ENCODE peak calls at places on chromosomes 3 and 15, in seven cellular contexts. G is lower lobe of right lung, H is RWPE1, I is GM20000, W is epithelial cell of esophagus, A is MCF 10A, N is kidney. U is an unnamed sample.

GRCh38 chr15:91075761-91076160 is 24.3 kb upstream of the SV2B start:
- DNase-seq in G (no peak), A (no peak), H (no peak), N (no peak), I (no peak), W (no peak), U (no peak)

GRCh38 chr3:51677358-51677757 is 6.3 kb downstream of the TEX264 start:
- DNase-seq in N (no peak), G (no peak), H (no peak), A (no peak), I (no peak), W (no peak), U (no peak)

GRCh38 chr3:45343947-45344346 is 44.4 kb upstream of the LARS2 start:
- DNase-seq in N (no peak), I (no peak), G (no peak), W (no peak), H (peak), A (peak), U (no peak)

GRCh38 chr15:80669599-80670273 is 25.4 kb upstream of the ABHD17C start:
- DNase-seq in G (no peak), N (no peak), I (no peak), W (peak), H (no peak), A (no peak), U (no peak)

GRCh38 chr15:66707310-66708160 is 5.5 kb downstream of the SMAD6 start:
- DNase-seq in I (no peak), W (peak), A (no peak), G (no peak), H (no peak), N (no peak), U (no peak)

GRCh38 chr3:24323272-24323671 is 171.4 kb downstream of the THRB start:
- DNase-seq in G (no peak), N (no peak), A (no peak), H (no peak), I (no peak), W (peak), U (no peak)

GRCh38 chr15:27669641-27670040 is 429.5 kb downstream of the OCA2 start:
- DNase-seq in W (no peak), H (no peak), A (no peak), G (no peak), I (no peak), N (no peak), U (no peak)

GRCh38 chr15:41281236-41281635 is 50.2 kb downstream of the CHP1 start:
- DNase-seq in I (no peak), A (peak), H (peak), G (no peak), W (peak), N (no peak), U (no peak)

GRCh38 chr3:124928333-124929202 is 6.0 kb downstream of the MUC13 start:
- DNase-seq in N (no peak), W (peak), H (peak), A (peak), G (no peak), I (peak), U (peak)

GRCh38 chr3:97872209-97873042 is 50.6 kb downstream of the CRYBG3 start:
- DNase-seq in N (no peak), H (peak), G (no peak), I (no peak), A (peak), W (peak), U (no peak)

GRCh38 chr3:47291158-47291753 is 8.5 kb downstream of the KLHL18 start:
- DNase-seq in N (no peak), I (no peak), A (no peak), H (no peak), W (no peak), G (no peak), U (no peak)

GRCh38 chr15:77076325-77076915 is 5.5 kb upstream of the TSPAN3 start:
- DNase-seq in H (no peak), W (no peak), I (no peak), A (no peak), N (no peak), G (no peak), U (no peak)

GRCh38 chr3:196186661-196187573 is 24.3 kb downstream of the ZDHHC19 start:
- DNase-seq in G (no peak), W (no peak), A (no peak), H (no peak), I (peak), N (peak), U (peak)

GRCh38 chr15:100727291-100727851 is 125.0 kb downstream of the ASB7 start:
- DNase-seq in A (peak), H (peak), I (peak), W (peak), N (peak), G (no peak), U (no peak)

GRCh38 chr15:37291920-37292319 is 191.6 kb upstream of the MEIS2 start:
- DNase-seq in N (no peak), H (no peak), A (no peak), G (no peak), I (no peak), W (peak), U (no peak)

GRCh38 chr3:152260026-152260425 is 8.7 kb upstream of the MBNL1 start:
- DNase-seq in N (no peak), H (no peak), G (no peak), I (no peak), W (no peak), A (no peak), U (no peak)

DNA sequence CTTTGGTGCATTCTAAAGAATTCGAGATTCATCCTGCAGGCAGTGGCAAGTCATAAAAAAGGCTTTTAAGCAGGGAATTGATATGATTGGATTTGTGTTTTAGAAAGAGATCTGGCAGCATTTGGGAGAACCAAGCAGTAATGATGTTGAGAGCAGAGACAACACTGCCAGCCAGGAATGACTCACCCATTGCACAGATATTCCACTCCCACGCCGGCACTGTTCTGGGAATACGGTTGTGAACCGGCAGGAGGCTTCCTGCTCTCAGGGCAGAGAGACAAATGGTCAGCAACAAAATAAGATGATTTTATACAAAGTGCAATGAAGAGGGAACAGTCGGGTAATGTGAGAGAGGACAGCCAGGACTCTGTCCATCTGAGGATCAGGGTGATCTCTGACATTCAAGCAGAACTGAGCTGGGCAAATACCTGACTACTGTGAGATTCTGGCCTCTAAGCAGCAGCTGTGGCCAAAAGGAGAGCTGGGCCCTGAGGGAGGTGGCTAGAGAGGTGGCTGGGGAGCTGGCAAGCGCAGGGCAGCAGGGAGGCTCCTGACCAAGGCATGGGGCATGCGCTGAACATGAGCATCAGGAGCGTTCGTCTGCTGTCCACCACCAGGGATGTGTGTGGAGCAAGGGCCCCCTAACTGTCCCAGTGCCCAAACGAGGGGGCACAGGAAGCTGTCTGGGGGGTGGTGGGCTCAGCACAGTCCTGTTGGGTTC is 56.1 kb upstream of the PLXNA1 start:
- DNase-seq in N (no peak), W (peak), G (no peak), H (peak), I (no peak), A (peak), U (no peak)
- TF ChIP-seq CTCF in N (no peak), W (peak), G (no peak), H (no peak), I (no peak), A (peak), U (no peak)

GRCh38 chr3:15822281-15822680 is 24.5 kb upstream of the ANKRD28 start:
- DNase-seq in A (no peak), N (no peak), W (no peak), G (no peak), I (no peak), H (no peak), U (no peak)

GRCh38 chr3:15819576-15819975 is 21.8 kb upstream of the ANKRD28 start:
- DNase-seq in W (no peak), A (no peak), I (no peak), H (no peak), G (no peak), N (no peak), U (no peak)

GRCh38 chr3:15819043-15819442 is 21.3 kb upstream of the ANKRD28 start:
- DNase-seq in H (no peak), W (no peak), N (no peak), I (no peak), A (no peak), G (no peak), U (no peak)

GRCh38 chr3:15823092-15823491 is 25.3 kb upstream of the ANKRD28 start:
- DNase-seq in A (no peak), N (no peak), W (no peak), I (no peak), G (no peak), H (no peak), U (no peak)

GRCh38 chr3:15820911-15821310 is 23.1 kb upstream of the ANKRD28 start:
- DNase-seq in A (no peak), N (no peak), W (no peak), I (no peak), G (no peak), H (no peak), U (no peak)
- TF ChIP-seq CTCF in A (no peak), N (no peak), W (no peak), I (no peak), G (no peak), H (no peak), U (no peak)

DNA sequence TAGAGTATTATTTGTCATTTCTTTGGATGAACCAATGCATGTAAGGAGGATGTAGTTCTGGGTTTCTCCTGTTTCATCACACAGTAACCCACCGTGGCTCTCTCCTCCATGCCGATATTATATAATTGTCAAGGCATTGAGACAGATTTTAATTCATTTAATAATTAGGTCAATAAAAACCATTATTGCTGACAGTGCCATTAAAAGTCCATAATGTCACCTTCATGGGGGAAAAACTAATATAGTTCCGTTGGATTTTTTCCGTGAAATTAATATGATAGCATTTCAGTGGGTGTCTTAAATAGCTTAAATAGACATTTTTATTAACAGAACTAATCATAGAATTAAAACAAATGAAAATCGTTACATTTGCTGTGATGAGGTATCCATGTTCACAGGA is 747.7 kb upstream of the CFAP20DC start:
- DNase-seq in W (no peak), N (no peak), G (no peak), H (no peak), A (no peak), I (no peak), U (no peak)
- TF ChIP-seq CTCF in W (no peak), N (no peak), G (no peak), H (no peak), A (no peak), I (no peak), U (no peak)

GRCh38 chr3:112629425-112629824 is 11.5 kb downstream of the CCDC80 start:
- DNase-seq in G (no peak), W (peak), I (no peak), H (peak), N (no peak), A (peak), U (no peak)
- TF ChIP-seq CTCF in G (no peak), W (no peak), I (no peak), H (no peak), N (no peak), A (no peak), U (no peak)

DNA sequence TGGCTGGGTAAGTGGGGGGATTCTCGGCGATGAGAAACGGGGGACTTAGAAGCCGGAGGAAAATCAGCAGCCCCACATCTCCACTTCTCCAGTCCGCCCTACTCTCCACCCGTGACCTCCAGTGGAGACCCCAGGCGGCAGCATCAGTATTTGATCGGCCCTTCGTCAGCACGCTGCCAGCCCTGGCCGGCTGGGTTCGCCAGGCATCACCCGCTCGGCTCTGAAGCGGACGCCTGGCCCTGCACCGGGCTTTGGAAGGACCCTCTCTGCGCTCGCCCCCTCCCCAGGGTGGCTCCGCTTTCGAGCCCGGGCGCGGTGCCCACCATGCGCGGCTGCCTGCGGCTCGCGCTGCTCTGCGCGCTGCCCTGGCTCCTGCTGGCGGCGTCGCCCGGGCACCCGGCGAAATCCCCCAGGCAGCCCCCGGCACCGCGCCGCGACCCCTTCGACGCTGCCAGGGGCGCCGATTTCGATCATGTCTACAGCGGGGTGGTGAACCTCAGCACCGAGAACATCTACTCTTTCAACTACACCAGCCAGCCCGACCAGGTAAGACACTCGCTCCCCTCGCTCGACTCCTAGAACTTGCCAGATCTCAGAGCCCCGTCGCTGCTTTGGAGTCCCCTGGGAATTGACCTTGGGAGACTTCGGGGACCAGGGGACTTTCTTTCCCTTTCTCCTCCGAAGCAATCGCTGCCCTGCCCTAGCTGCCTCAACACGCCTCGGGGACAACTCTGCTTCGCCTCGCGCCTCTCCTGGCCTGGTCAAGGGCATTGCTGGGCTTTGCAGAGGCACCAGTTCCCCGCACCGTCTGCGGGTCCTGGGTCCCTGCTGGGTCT is 561 bp downstream of the SIDT1 start:
- DNase-seq in N (peak), W (peak), G (peak), A (no peak), I (peak), H (no peak), U (peak)
- TF ChIP-seq CTCF in N (no peak), W (no peak), G (no peak), A (no peak), I (no peak), H (no peak), U (peak)

DNA sequence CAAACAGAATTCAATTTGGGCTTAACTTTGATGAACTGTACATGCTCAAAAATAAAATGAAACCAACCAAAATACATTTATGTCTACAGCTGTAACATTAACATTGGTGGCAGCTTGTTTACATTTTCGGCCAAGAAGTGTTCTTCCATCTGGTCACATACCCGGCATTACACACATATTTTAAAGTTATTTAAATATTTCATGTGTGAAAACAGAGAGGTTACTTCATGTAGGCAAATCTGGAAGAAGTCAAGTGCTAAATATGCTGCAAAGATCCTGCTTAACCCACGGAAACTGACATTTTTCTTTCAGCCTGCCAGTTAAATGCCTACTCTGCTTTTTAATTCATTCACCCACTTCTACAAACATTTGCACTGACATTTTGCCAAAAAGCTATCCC is 69.7 kb downstream of the MB21D2 start:
- DNase-seq in I (no peak), G (no peak), N (no peak), W (no peak), H (no peak), A (no peak), U (peak)
- TF ChIP-seq CTCF in I (no peak), G (no peak), N (no peak), W (no peak), H (no peak), A (no peak), U (no peak)